ENCODE peak calls at places on chromosomes 1 and 21, in eight cellular contexts. J, M, B, A, V, T, L and Q are unnamed samples.

GRCh38 chr1:32116531-32116930 is 8.7 kb downstream of the KPNA6 start:
- DNase-seq in J (no peak), M (no peak), B (no peak), A (no peak), V (no peak), T (no peak), L (no peak), Q (no peak)

GRCh38 chr1:81329061-81329460 is 471.7 kb upstream of the ADGRL2 start:
- DNase-seq in J (no peak), M (no peak), B (no peak), A (no peak), V (no peak), T (no peak), L (no peak), Q (no peak)

GRCh38 chr1:53581476-53581875 is 122.3 kb downstream of the DMRTB1 start:
- DNase-seq in J (no peak), M (no peak), B (no peak), A (no peak), V (no peak), T (no peak), L (no peak), Q (no peak)

GRCh38 chr1:25190260-25190659 is 42.0 kb downstream of the SYF2 start:
- DNase-seq in J (no peak), M (no peak), B (no peak), A (no peak), V (no peak), T (no peak), L (no peak), Q (no peak)

GRCh38 chr1:117708323-117709288 is 102.8 kb downstream of the TENT5C start:
- DNase-seq in J (no peak), M (no peak), B (no peak), A (peak; percentile 56), V (no peak), T (no peak), L (no peak), Q (no peak)

GRCh38 chr1:241782396-241782795 is 65.6 kb upstream of the EXO1 start:
- DNase-seq in J (no peak), M (no peak), B (no peak), A (no peak), V (no peak), T (no peak), L (peak; percentile 32), Q (peak; percentile 27)

GRCh38 chr1:111746614-111746999 is 7.4 kb upstream of the INKA2 start:
- DNase-seq in J (no peak), M (no peak), B (no peak), A (no peak), V (no peak), T (no peak), L (no peak), Q (no peak)

GRCh38 chr21:46455575-46456385 is 2.9 kb upstream of the DIP2A start:
- DNase-seq in J (no peak), M (no peak), B (no peak), A (no peak), V (no peak), T (no peak), L (peak; percentile 64), Q (peak; percentile 38)

GRCh38 chr1:39973503-39974135 is 18.7 kb downstream of the MFSD2A start:
- DNase-seq in J (peak; percentile 73), M (peak; percentile 77), B (no peak), A (peak; percentile 82), V (peak; percentile 85), T (peak; percentile 86), L (peak; percentile 78), Q (peak; percentile 80)

GRCh38 chr1:181676269-181676668 is 193.0 kb downstream of the CACNA1E start:
- DNase-seq in J (no peak), M (peak; percentile 42), B (peak; percentile 2), A (peak; percentile 70), V (no peak), T (peak; percentile 35), L (peak; percentile 32), Q (peak; percentile 77)

GRCh38 chr1:40818264-40818961 is 34.8 kb downstream of the KCNQ4 start:
- DNase-seq in J (peak; percentile 63), M (no peak), B (no peak), A (peak; percentile 92), V (peak; percentile 82), T (peak; percentile 75), L (no peak), Q (no peak)

GRCh38 chr1:112446411-112446810 is 50.4 kb downstream of the CTTNBP2NL start:
- DNase-seq in J (no peak), M (no peak), B (no peak), A (no peak), V (no peak), T (no peak), L (no peak), Q (no peak)

GRCh38 chr1:84698718-84699117 is 8.5 kb upstream of the SSX2IP start:
- DNase-seq in J (no peak), M (no peak), B (no peak), A (no peak), V (no peak), T (no peak), L (peak; percentile 90), Q (peak; percentile 88)

GRCh38 chr1:169931795-169932195 is 38.1 kb upstream of the SCYL3 start:
- DNase-seq in J (no peak), M (no peak), B (no peak), A (no peak), V (no peak), T (no peak), L (no peak), Q (no peak)

GRCh38 chr1:117467336-117467735 is 100.1 kb downstream of the MAN1A2 start:
- DNase-seq in J (no peak), M (no peak), B (no peak), A (no peak), V (no peak), T (no peak), L (no peak), Q (no peak)

GRCh38 chr1:3763351-3764125 is 9.0 kb upstream of the SMIM1 start:
- DNase-seq in J (no peak), M (no peak), B (no peak), A (no peak), V (no peak), T (no peak), L (no peak), Q (no peak)